ENCODE peak calls at places on chromosomes 5 and 9, in eight cellular contexts. N, K, X, U, S, B, C and H are unnamed samples.

GRCh38 chr5:2103940-2104339 is 221.2 kb upstream of the IRX4 start:
- DNase-seq in S (no peak), B (no peak), K (no peak), C (no peak), N (no peak), U (no peak), X (no peak), H (no peak)

GRCh38 chr9:108150736-108151135 is 661.2 kb upstream of the KLF4 start:
- DNase-seq in U (no peak), C (no peak), N (no peak), B (no peak), K (no peak), X (peak), S (no peak), H (peak)

GRCh38 chr5:155069961-155070360 is 56.4 kb downstream of the KIF4B start:
- DNase-seq in N (no peak), U (no peak), B (no peak), S (no peak), K (no peak), X (no peak), C (no peak), H (no peak)

GRCh38 chr5:178672635-178673034 is 45.8 kb upstream of the CLK4 start:
- DNase-seq in B (no peak), C (no peak), N (no peak), X (no peak), K (no peak), S (no peak), U (no peak), H (no peak)

GRCh38 chr5:84487963-84488362 is 103.3 kb upstream of the EDIL3 start:
- DNase-seq in B (no peak), U (no peak), X (peak), C (no peak), N (no peak), S (peak), K (no peak), H (no peak)

GRCh38 chr9:134214395-134214765 is 50.0 kb upstream of the RNU6ATAC start:
- DNase-seq in K (no peak), S (no peak), N (no peak), X (no peak), U (no peak), B (no peak), C (no peak), H (no peak)

GRCh38 chr5:132830436-132831094 is at the start of gene SHROOM1:
- DNase-seq in C (peak), K (no peak), S (peak), X (peak), B (peak), U (no peak), N (peak), H (no peak)

GRCh38 chr9:77772641-77773040 is 124.5 kb upstream of the GNA14 start:
- DNase-seq in S (no peak), K (no peak), C (no peak), N (no peak), B (peak), U (no peak), X (no peak), H (no peak)

GRCh38 chr5:114418546-114419388 is 56.9 kb downstream of the KCNN2 start:
- DNase-seq in N (no peak), X (no peak), K (no peak), C (no peak), U (no peak), B (peak), S (no peak), H (no peak)

GRCh38 chr5:170293273-170293672 is 4.3 kb downstream of the LCP2 start:
- DNase-seq in S (no peak), C (no peak), N (no peak), U (no peak), B (peak), K (peak), X (no peak), H (peak)